ENCODE peak calls at places on chromosomes 5 and 9, in eight cellular contexts. D, R, Y, L, T, F, G and W are unnamed samples.

GRCh38 chr5:87129051-87129450 is 138.6 kb upstream of the RASA1 start:
- DNase-seq in D (no peak), R (no peak), L (no peak), Y (no peak), G (no peak), T (no peak), F (no peak), W (no peak)

GRCh38 chr5:317086-317811 is 4.3 kb upstream of the AHRR start:
- DNase-seq in R (no peak), D (no peak), T (no peak), G (peak), Y (no peak), L (peak), F (no peak), W (peak)

GRCh38 chr5:115977988-115978387 is 15.7 kb downstream of the LVRN start:
- DNase-seq in T (no peak), R (no peak), F (no peak), L (peak), Y (no peak), G (no peak), D (no peak), W (no peak)

GRCh38 chr9:4269872-4270271 is 30.0 kb downstream of the GLIS3 start:
- DNase-seq in L (no peak), G (no peak), R (no peak), Y (no peak), D (no peak), F (no peak), T (no peak), W (no peak)

GRCh38 chr5:43602456-43602817 is 543 bp upstream of the NNT start:
- DNase-seq in R (peak), D (no peak), Y (peak), G (no peak), F (no peak), L (peak), T (peak), W (no peak)

GRCh38 chr5:169934990-169935389 is 45.3 kb downstream of the INSYN2B start:
- DNase-seq in Y (no peak), L (peak), R (no peak), D (no peak), F (no peak), G (no peak), T (no peak), W (no peak)

GRCh38 chr5:150162142-150162513 is 4.5 kb upstream of the CDX1 start:
- DNase-seq in Y (no peak), D (no peak), G (no peak), R (no peak), F (no peak), T (no peak), L (no peak), W (no peak)

GRCh38 chr5:80182802-80183645 is 72.8 kb downstream of the SERINC5 start:
- DNase-seq in D (no peak), R (no peak), T (no peak), F (no peak), L (no peak), G (no peak), Y (peak), W (peak)

GRCh38 chr9:132846109-132846917 is 31.8 kb downstream of the AK8 start:
- DNase-seq in Y (no peak), F (peak), G (no peak), L (no peak), T (no peak), D (no peak), R (no peak), W (no peak)

GRCh38 chr5:18961234-18961633 is 1026.8 kb downstream of the CDH18 start:
- DNase-seq in L (no peak), D (no peak), Y (no peak), F (no peak), R (no peak), G (no peak), T (no peak), W (no peak)

GRCh38 chr9:89038354-89039091 is 47.3 kb downstream of the S1PR3 start:
- DNase-seq in Y (peak), D (peak), R (peak), T (no peak), G (no peak), L (peak), F (no peak), W (no peak)

GRCh38 chr9:84652496-84653081 is 16.9 kb upstream of the NTRK2 start:
- DNase-seq in D (no peak), Y (no peak), F (no peak), R (no peak), T (no peak), L (peak), G (no peak), W (no peak)

GRCh38 chr5:147576646-147577535 is 67.0 kb upstream of the DPYSL3 start:
- DNase-seq in T (peak), R (peak), F (no peak), D (peak), Y (no peak), G (peak), L (no peak), W (peak)

GRCh38 chr9:94156549-94157407 is 72.5 kb downstream of the PTPDC1 start:
- DNase-seq in T (peak), G (no peak), F (no peak), L (peak), R (peak), D (peak), Y (peak), W (peak)

GRCh38 chr9:75027187-75028107 is 646 bp downstream of the CARNMT1 start:
- DNase-seq in T (peak), L (peak), F (peak), D (peak), G (no peak), R (peak), Y (peak), W (peak)
- TF ChIP-seq CTCF in T (no peak), L (no peak), F (no peak), D (no peak), G (no peak), R (no peak), Y (no peak), W (no peak)

GRCh38 chr9:136717399-136717798 is 5.0 kb downstream of the DIPK1B start:
- DNase-seq in D (no peak), R (no peak), L (no peak), F (no peak), Y (no peak), G (no peak), T (no peak), W (no peak)
- TF ChIP-seq CTCF in D (no peak), R (no peak), L (no peak), F (no peak), Y (no peak), G (no peak), T (no peak), W (no peak)

GRCh38 chr5:146048994-146049703 is 56.2 kb downstream of the PLAC8L1 start:
- DNase-seq in G (peak), F (no peak), T (no peak), R (no peak), D (no peak), Y (peak), L (peak), W (peak)
- TF ChIP-seq CTCF in G (peak), F (peak), T (peak), R (peak), D (peak), Y (peak), L (peak), W (peak)

GRCh38 chr9:113011911-113012381 is at the start of gene ZNF883:
- DNase-seq in L (peak), T (peak), R (peak), D (no peak), F (peak), G (no peak), Y (peak), W (peak)
- TF ChIP-seq CTCF in L (no peak), T (no peak), R (no peak), D (no peak), F (no peak), G (no peak), Y (no peak), W (no peak)